ENCODE peak calls at places on chromosomes 12 and 14, in five cellular contexts. One of them, this sample, is unnamed.

GRCh38 chr12:10121278-10121677 is 8.7 kb downstream of the CLEC7A start:
- DNase-seq in left colon: no peak
- DNase-seq in activated CD4-positive, alpha-beta memory T cell treated with anti-CD3 and anti-CD28 coated beads for 36 hours: no peak
- DNase-seq in stomach: no peak
- DNase-seq in cardiac fibroblast: no peak
- DNase-seq in this sample: no peak

GRCh38 chr12:120314220-120314619 is 12.1 kb downstream of the SIRT4 start:
- DNase-seq in left colon: no peak
- DNase-seq in activated CD4-positive, alpha-beta memory T cell treated with anti-CD3 and anti-CD28 coated beads for 36 hours: no peak
- DNase-seq in stomach: no peak
- DNase-seq in cardiac fibroblast: no peak
- DNase-seq in this sample: no peak

GRCh38 chr14:73472182-73473114 is 14.1 kb upstream of the NUMB start:
- DNase-seq in left colon: no peak
- DNase-seq in activated CD4-positive, alpha-beta memory T cell treated with anti-CD3 and anti-CD28 coated beads for 36 hours: no peak
- DNase-seq in stomach: no peak
- DNase-seq in cardiac fibroblast: peak; percentile 87
- DNase-seq in this sample: no peak

GRCh38 chr12:6551496-6552139 is 4.2 kb downstream of the IFFO1 start:
- DNase-seq in left colon: no peak
- DNase-seq in activated CD4-positive, alpha-beta memory T cell treated with anti-CD3 and anti-CD28 coated beads for 36 hours: no peak
- DNase-seq in stomach: no peak
- DNase-seq in cardiac fibroblast: peak; percentile 73
- DNase-seq in this sample: no peak

GRCh38 chr14:105087308-105087962 is 22.2 kb upstream of the GPR132 start:
- DNase-seq in left colon: peak; percentile 23
- DNase-seq in activated CD4-positive, alpha-beta memory T cell treated with anti-CD3 and anti-CD28 coated beads for 36 hours: peak; percentile 45
- DNase-seq in stomach: peak; percentile 27
- DNase-seq in cardiac fibroblast: peak; percentile 69
- DNase-seq in this sample: no peak

GRCh38 chr12:93419388-93420034 is 22.2 kb downstream of the UBE2N start:
- DNase-seq in left colon: no peak
- DNase-seq in activated CD4-positive, alpha-beta memory T cell treated with anti-CD3 and anti-CD28 coated beads for 36 hours: no peak
- DNase-seq in stomach: no peak
- DNase-seq in cardiac fibroblast: peak; percentile 81
- DNase-seq in this sample: no peak

GRCh38 chr12:106498056-106498455 is 84.7 kb upstream of the RFX4 start:
- DNase-seq in left colon: no peak
- DNase-seq in activated CD4-positive, alpha-beta memory T cell treated with anti-CD3 and anti-CD28 coated beads for 36 hours: no peak
- DNase-seq in stomach: no peak
- DNase-seq in cardiac fibroblast: peak; percentile 77
- DNase-seq in this sample: no peak

GRCh38 chr14:76762617-76763361 is 1.5 kb downstream of the VASH1 start:
- DNase-seq in left colon: no peak
- DNase-seq in activated CD4-positive, alpha-beta memory T cell treated with anti-CD3 and anti-CD28 coated beads for 36 hours: peak; percentile 10
- DNase-seq in stomach: no peak
- DNase-seq in cardiac fibroblast: no peak
- DNase-seq in this sample: no peak

GRCh38 chr12:75611041-75611440 is 99.6 kb upstream of the KRR1 start:
- DNase-seq in left colon: no peak
- DNase-seq in activated CD4-positive, alpha-beta memory T cell treated with anti-CD3 and anti-CD28 coated beads for 36 hours: no peak
- DNase-seq in stomach: no peak
- DNase-seq in cardiac fibroblast: no peak
- DNase-seq in this sample: no peak

GRCh38 chr14:100498068-100498467 is 89.1 kb downstream of the BEGAIN start:
- DNase-seq in left colon: no peak
- DNase-seq in activated CD4-positive, alpha-beta memory T cell treated with anti-CD3 and anti-CD28 coated beads for 36 hours: no peak
- DNase-seq in stomach: no peak
- DNase-seq in cardiac fibroblast: no peak
- DNase-seq in this sample: no peak

GRCh38 chr14:33679461-33680225 is 271.2 kb downstream of the EGLN3 start:
- DNase-seq in left colon: no peak
- DNase-seq in activated CD4-positive, alpha-beta memory T cell treated with anti-CD3 and anti-CD28 coated beads for 36 hours: no peak
- DNase-seq in stomach: no peak
- DNase-seq in cardiac fibroblast: peak; percentile 51
- DNase-seq in this sample: no peak

GRCh38 chr12:49825360-49825970 is 2.7 kb downstream of the NCKAP5L start:
- DNase-seq in left colon: peak; percentile 50
- DNase-seq in activated CD4-positive, alpha-beta memory T cell treated with anti-CD3 and anti-CD28 coated beads for 36 hours: no peak
- DNase-seq in stomach: no peak
- DNase-seq in cardiac fibroblast: peak; percentile 56
- DNase-seq in this sample: no peak

GRCh38 chr12:546920-547845 is 87.4 kb downstream of the B4GALNT3 start:
- DNase-seq in left colon: peak; percentile 48
- DNase-seq in activated CD4-positive, alpha-beta memory T cell treated with anti-CD3 and anti-CD28 coated beads for 36 hours: peak; percentile 80
- DNase-seq in stomach: peak; percentile 75
- DNase-seq in cardiac fibroblast: peak; percentile 59
- DNase-seq in this sample: peak; percentile 68

GRCh38 chr12:93344876-93345275 is 32.8 kb upstream of the NUDT4 start:
- DNase-seq in left colon: no peak
- DNase-seq in activated CD4-positive, alpha-beta memory T cell treated with anti-CD3 and anti-CD28 coated beads for 36 hours: no peak
- DNase-seq in stomach: no peak
- DNase-seq in cardiac fibroblast: no peak
- DNase-seq in this sample: no peak

This sample was measured in activated T-helper 1 cell treated with anti-CD3 and anti-CD28 coated beads, Interleukin-12 subunit alpha, Interleukin-12 subunit beta, Interleukin-2, Interleukin-4 antibody, amounts not matched to agents 30 ng/mL and 10 ng/mL and 1 ng/mL, durations not matched to agents 14 hours and 24 hours and 36 hours.